ENCODE peak calls at places on chromosome 20, in five cellular contexts. K is tibial artery, H is neural progenitor cell, O is kidney epithelial cell, G is OCI-LY7. B is an unnamed sample.

GRCh38 chr20:25282034-25282781 is 34.3 kb downstream of the PYGB start:
- DNase-seq in K (peak), H (no peak), O (no peak), G (no peak), B (no peak)

GRCh38 chr20:52083627-52084232 is 107.8 kb downstream of the ZFP64 start:
- DNase-seq in K (no peak), H (peak), O (no peak), G (peak), B (no peak)

GRCh38 chr20:51490635-51491034 is 51.9 kb downstream of the NFATC2 start:
- DNase-seq in K (no peak), H (no peak), O (no peak), G (no peak), B (no peak)

GRCh38 chr20:50267866-50268219 is 77.2 kb downstream of the CEBPB start:
- DNase-seq in K (no peak), H (peak), O (no peak), G (no peak), B (no peak)

GRCh38 chr20:6381887-6382286 is 259.1 kb upstream of the FERMT1 start:
- DNase-seq in K (no peak), H (peak), O (no peak), G (no peak), B (peak)

GRCh38 chr20:34108616-34109174 is 3.3 kb downstream of the EIF2S2 start:
- DNase-seq in K (no peak), H (no peak), O (no peak), G (no peak), B (no peak)

GRCh38 chr20:63049191-63049518 is 42.4 kb upstream of the BHLHE23 start:
- DNase-seq in K (no peak), H (no peak), O (no peak), G (no peak), B (no peak)

GRCh38 chr20:33874129-33874528 is 63.0 kb downstream of the CHMP4B start:
- DNase-seq in K (no peak), H (no peak), O (no peak), G (no peak), B (no peak)

GRCh38 chr20:36214684-36215256 is 21.5 kb upstream of the AAR2 start:
- DNase-seq in K (no peak), H (peak), O (no peak), G (peak), B (no peak)

GRCh38 chr20:63027425-63028389 is 20.9 kb upstream of the BHLHE23 start:
- DNase-seq in K (no peak), H (peak), O (no peak), G (peak), B (peak)

GRCh38 chr20:49230021-49230420 is 10.8 kb downstream of the DDX27 start:
- DNase-seq in K (no peak), H (no peak), O (no peak), G (no peak), B (no peak)

GRCh38 chr20:31894980-31895675 is 24.7 kb downstream of the TTLL9 start:
- DNase-seq in K (peak), H (peak), O (no peak), G (peak), B (no peak)

GRCh38 chr20:61026173-61026572 is 225.9 kb upstream of the CDH4 start:
- DNase-seq in K (no peak), H (no peak), O (no peak), G (no peak), B (no peak)

GRCh38 chr20:40798066-40798465 is 109.0 kb upstream of the MAFB start:
- DNase-seq in K (no peak), H (no peak), O (no peak), G (no peak), B (no peak)

GRCh38 chr20:57651977-57652864 is 32.0 kb upstream of the ZBP1 start:
- DNase-seq in K (peak), H (no peak), O (no peak), G (no peak), B (no peak)

GRCh38 chr20:61976650-61977332 is 88.9 kb downstream of the TAF4 start:
- DNase-seq in K (no peak), H (no peak), O (no peak), G (no peak), B (no peak)

GRCh38 chr20:21235713-21236445 is 67.3 kb upstream of the XRN2 start:
- DNase-seq in K (no peak), H (peak), O (peak), G (peak), B (peak)

GRCh38 chr20:1669304-1669703 is 11.7 kb upstream of the SIRPG start:
- DNase-seq in K (no peak), H (no peak), O (no peak), G (no peak), B (no peak)
- TF ChIP-seq CTCF in K (no peak), H (no peak), O (no peak), G (no peak), B (no peak)

GRCh38 chr20:17559338-17559737 is 10.5 kb upstream of the DSTN start:
- DNase-seq in K (no peak), H (no peak), O (no peak), G (no peak), B (no peak)

GRCh38 chr20:17558941-17559304 is 11.0 kb upstream of the DSTN start:
- DNase-seq in K (no peak), H (no peak), O (no peak), G (no peak), B (no peak)

GRCh38 chr20:17558154-17558940 is 11.5 kb upstream of the DSTN start:
- DNase-seq in K (peak), H (no peak), O (no peak), G (no peak), B (peak)

GRCh38 chr20:17556842-17557674 is 12.8 kb upstream of the DSTN start:
- DNase-seq in K (peak), H (no peak), O (no peak), G (no peak), B (no peak)

DNA sequence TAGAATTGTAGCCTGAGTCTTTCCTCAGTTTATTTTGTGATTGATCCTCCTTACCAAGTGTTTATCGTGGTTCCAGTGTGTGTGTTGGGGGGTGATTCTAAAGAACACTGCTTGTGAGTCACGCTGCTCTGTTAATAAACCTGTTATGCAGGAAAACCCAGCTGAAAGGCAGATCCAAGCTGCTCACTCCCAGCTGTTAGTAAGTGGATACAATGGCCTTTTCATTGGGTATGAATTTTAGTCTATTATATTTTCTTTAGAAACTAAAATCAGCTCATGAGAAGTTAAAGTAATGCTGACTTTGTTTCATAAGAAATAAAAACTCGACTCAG is 12.2 kb upstream of the DSTN start:
- DNase-seq in K (no peak), H (no peak), O (no peak), G (no peak), B (no peak)
- H3K4me3 ChIP-seq in K (peak), H (no peak), O (no peak), G (no peak), B (no peak)

DNA sequence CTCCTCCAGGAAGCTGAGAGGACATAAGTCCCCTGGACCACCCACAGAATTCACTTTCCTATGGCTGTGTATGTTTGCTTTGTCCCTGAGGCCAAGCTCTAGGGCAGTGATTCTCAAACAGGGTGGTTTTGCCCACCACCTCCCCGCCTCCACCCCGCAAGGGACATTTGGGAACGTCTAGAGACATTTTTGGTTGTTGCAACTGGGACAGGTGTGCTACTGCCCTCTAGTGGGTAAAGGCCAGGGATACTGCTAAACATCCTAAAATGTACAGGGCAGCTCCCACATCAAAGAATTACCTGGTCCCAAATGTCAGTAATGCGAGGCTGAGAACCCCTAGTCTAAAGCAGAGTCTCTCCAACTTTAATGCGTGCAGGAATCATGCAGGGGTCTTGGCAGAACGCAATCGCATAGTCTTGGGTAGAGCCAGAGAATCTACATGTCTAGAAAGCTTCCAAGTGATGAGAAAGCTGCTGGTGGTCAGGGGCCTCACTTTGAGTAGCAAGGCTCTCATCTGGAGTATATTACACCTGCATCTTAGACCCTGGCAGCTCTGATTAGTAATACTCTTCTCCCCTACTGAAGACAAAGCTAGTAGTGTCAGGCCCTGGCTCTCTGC is 5.1 kb downstream of the KCNS1 start:
- DNase-seq in K (no peak), H (peak), O (no peak), G (peak), B (no peak)
- TF ChIP-seq CTCF in K (peak), H (peak), O (peak), G (peak), B (peak)

GRCh38 chr20:44610313-44610965 is 28.1 kb downstream of the PKIG start:
- DNase-seq in K (peak), H (no peak), O (no peak), G (peak), B (no peak)
- H3K4me3 ChIP-seq in K (no peak), H (no peak), O (no peak), G (peak), B (no peak)

GRCh38 chr20:19073584-19074198 is 138.8 kb upstream of the SLC24A3 start:
- DNase-seq in K (no peak), H (peak), O (no peak), G (peak), B (no peak)
- TF ChIP-seq CTCF in K (no peak), H (peak), O (peak), G (peak), B (no peak)

GRCh38 chr20:45345104-45345936 is 2.9 kb downstream of the SDC4 start:
- DNase-seq in K (peak), H (no peak), O (no peak), G (no peak), B (no peak)
- H3K4me3 ChIP-seq in K (peak), H (no peak), O (peak), G (no peak), B (peak)

GRCh38 chr20:58864346-58864745 is 11.8 kb downstream of the GNAS start:
- DNase-seq in K (no peak), H (no peak), O (no peak), G (peak), B (no peak)
- TF ChIP-seq CTCF in K (no peak), H (peak), O (peak), G (peak), B (peak)

GRCh38 chr20:43915209-43916072 is 789 bp downstream of the TOX2 start:
- DNase-seq in K (peak), H (peak), O (no peak), G (no peak), B (no peak)

GRCh38 chr20:43917380-43917779 is 2.7 kb downstream of the TOX2 start:
- DNase-seq in K (peak), H (peak), O (no peak), G (no peak), B (no peak)

GRCh38 chr20:43914697-43915208 is at the start of gene TOX2:
- DNase-seq in K (peak), H (peak), O (no peak), G (no peak), B (no peak)

GRCh38 chr20:43916073-43916874 is 1.6 kb downstream of the TOX2 start:
- DNase-seq in K (peak), H (peak), O (no peak), G (no peak), B (no peak)

DNA sequence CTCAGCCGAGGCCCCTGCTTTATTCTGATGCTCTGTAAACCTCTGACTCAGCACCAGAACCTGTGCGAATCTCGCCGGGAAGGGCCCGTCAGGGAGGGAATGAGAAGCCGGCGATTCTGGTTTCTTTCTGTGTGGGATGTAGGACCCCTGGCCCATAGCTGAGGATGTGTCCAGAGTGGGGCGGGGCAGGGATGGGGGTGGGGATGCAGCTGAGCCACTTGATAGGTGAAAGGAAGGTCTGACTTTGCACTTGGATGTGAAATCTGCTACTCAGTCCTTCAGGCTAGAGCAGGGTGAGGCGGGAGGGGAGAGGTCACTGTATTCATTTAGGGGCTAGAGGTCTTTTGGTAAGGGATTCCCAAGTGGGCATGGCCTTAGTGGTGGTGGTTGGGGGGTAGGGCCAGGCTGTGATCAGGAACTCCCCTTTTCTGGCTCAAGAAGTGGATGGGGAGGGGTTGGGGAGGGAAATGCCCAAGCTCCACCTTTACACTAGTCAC is 2.3 kb downstream of the TOX2 start:
- DNase-seq in K (peak), H (no peak), O (no peak), G (no peak), B (no peak)
- H3K4me3 ChIP-seq in K (no peak), H (no peak), O (peak), G (no peak), B (peak)